ENCODE peak calls at places on chromosomes 6 and 20, in four cellular contexts. One of them, this sample, is unnamed.

GRCh38 chr6:3138341-3138740 is 19.0 kb downstream of the TUBB2A start:
- DNase-seq in cardiac muscle cell: no peak
- DNase-seq in body of pancreas: no peak
- DNase-seq in breast epithelium: no peak
- DNase-seq in this sample: no peak

GRCh38 chr20:37894454-37894853 is 8.5 kb upstream of the VSTM2L start:
- DNase-seq in cardiac muscle cell: no peak
- DNase-seq in body of pancreas: no peak
- DNase-seq in breast epithelium: no peak
- DNase-seq in this sample: no peak

GRCh38 chr6:152271681-152272464 is 365.3 kb downstream of the SYNE1 start:
- DNase-seq in cardiac muscle cell: no peak
- DNase-seq in body of pancreas: no peak
- DNase-seq in breast epithelium: peak; percentile 24
- DNase-seq in this sample: no peak

GRCh38 chr6:111592726-111593515 is 12.8 kb downstream of the TRAF3IP2 start:
- DNase-seq in cardiac muscle cell: no peak
- DNase-seq in body of pancreas: no peak
- DNase-seq in breast epithelium: no peak
- DNase-seq in this sample: no peak

GRCh38 chr6:142694054-142694453 is 250.9 kb downstream of the HIVEP2 start:
- DNase-seq in cardiac muscle cell: no peak
- DNase-seq in body of pancreas: no peak
- DNase-seq in breast epithelium: no peak
- DNase-seq in this sample: no peak

GRCh38 chr6:83853968-83854501 is 875 bp downstream of the RIPPLY2 start:
- DNase-seq in cardiac muscle cell: no peak
- DNase-seq in body of pancreas: no peak
- DNase-seq in breast epithelium: no peak
- DNase-seq in this sample: no peak

GRCh38 chr6:82954937-82955577 is 110.6 kb downstream of the UBE3D start:
- DNase-seq in cardiac muscle cell: no peak
- DNase-seq in body of pancreas: no peak
- DNase-seq in breast epithelium: no peak
- DNase-seq in this sample: no peak

GRCh38 chr20:40727960-40728359 is 38.9 kb upstream of the MAFB start:
- DNase-seq in cardiac muscle cell: no peak
- DNase-seq in body of pancreas: no peak
- DNase-seq in breast epithelium: no peak
- DNase-seq in this sample: no peak

GRCh38 chr20:1274485-1275313 is 8.6 kb downstream of the SNPH start:
- DNase-seq in cardiac muscle cell: no peak
- DNase-seq in body of pancreas: no peak
- DNase-seq in breast epithelium: no peak
- DNase-seq in this sample: no peak

GRCh38 chr20:61002090-61002489 is 250.0 kb upstream of the CDH4 start:
- DNase-seq in cardiac muscle cell: no peak
- DNase-seq in body of pancreas: no peak
- DNase-seq in breast epithelium: no peak
- DNase-seq in this sample: no peak

GRCh38 chr20:53975761-53976160 is 94.6 kb downstream of the BCAS1 start:
- DNase-seq in cardiac muscle cell: no peak
- DNase-seq in body of pancreas: no peak
- DNase-seq in breast epithelium: no peak
- DNase-seq in this sample: no peak

GRCh38 chr6:52523363-52524207 is 53.3 kb downstream of the TRAM2 start:
- DNase-seq in cardiac muscle cell: no peak
- DNase-seq in body of pancreas: no peak
- DNase-seq in breast epithelium: no peak
- DNase-seq in this sample: no peak

GRCh38 chr6:126091507-126091906 is 105.2 kb downstream of the TRMT11 start:
- DNase-seq in cardiac muscle cell: no peak
- DNase-seq in body of pancreas: no peak
- DNase-seq in breast epithelium: no peak
- DNase-seq in this sample: no peak

GRCh38 chr20:18628330-18628941 is 40.6 kb downstream of the DTD1 start:
- DNase-seq in cardiac muscle cell: peak; percentile 49
- DNase-seq in body of pancreas: peak; percentile 48
- DNase-seq in breast epithelium: no peak
- DNase-seq in this sample: no peak

GRCh38 chr6:109769213-109769612 is 78.1 kb downstream of the FIG4 start:
- DNase-seq in cardiac muscle cell: no peak
- DNase-seq in body of pancreas: no peak
- DNase-seq in breast epithelium: no peak
- DNase-seq in this sample: no peak

GRCh38 chr6:1634081-1634480 is 24.4 kb downstream of the FOXC1 start:
- DNase-seq in cardiac muscle cell: no peak
- DNase-seq in body of pancreas: no peak
- DNase-seq in breast epithelium: no peak
- DNase-seq in this sample: no peak

GRCh38 chr6:111263837-111264236 is 176.5 kb downstream of the SLC16A10 start:
- DNase-seq in cardiac muscle cell: no peak
- DNase-seq in body of pancreas: no peak
- DNase-seq in breast epithelium: no peak
- DNase-seq in this sample: no peak

GRCh38 chr6:503610-504362 is 112.2 kb downstream of the IRF4 start:
- DNase-seq in cardiac muscle cell: no peak
- DNase-seq in body of pancreas: no peak
- DNase-seq in breast epithelium: no peak
- DNase-seq in this sample: no peak

GRCh38 chr20:58790440-58790839 is 60.3 kb downstream of the GNAS-AS1 start:
- DNase-seq in cardiac muscle cell: no peak
- DNase-seq in body of pancreas: no peak
- DNase-seq in breast epithelium: no peak
- DNase-seq in this sample: no peak

GRCh38 chr6:155538708-155539107 is 83.1 kb upstream of the NOX3 start:
- DNase-seq in cardiac muscle cell: no peak
- DNase-seq in body of pancreas: no peak
- DNase-seq in breast epithelium: no peak
- DNase-seq in this sample: no peak

GRCh38 chr6:167672738-167673137 is 154.0 kb upstream of the AFDN start:
- DNase-seq in cardiac muscle cell: no peak
- DNase-seq in body of pancreas: no peak
- DNase-seq in breast epithelium: no peak
- DNase-seq in this sample: no peak

GRCh38 chr20:19935842-19936241 is 81.3 kb upstream of the NAA20 start:
- DNase-seq in cardiac muscle cell: no peak
- DNase-seq in body of pancreas: peak; percentile 74
- DNase-seq in breast epithelium: peak; percentile 83
- DNase-seq in this sample: no peak

GRCh38 chr6:112620832-112621569 is 273.9 kb downstream of the RFPL4B start:
- DNase-seq in cardiac muscle cell: no peak
- DNase-seq in body of pancreas: no peak
- DNase-seq in breast epithelium: no peak
- DNase-seq in this sample: no peak

GRCh38 chr6:75906871-75907270 is 157.8 kb downstream of the MYO6 start:
- DNase-seq in cardiac muscle cell: no peak
- DNase-seq in body of pancreas: no peak
- DNase-seq in breast epithelium: no peak
- DNase-seq in this sample: no peak

GRCh38 chr6:37783025-37783825 is 36.3 kb upstream of the ZFAND3 start:
- DNase-seq in cardiac muscle cell: no peak
- DNase-seq in body of pancreas: peak; percentile 13
- DNase-seq in breast epithelium: no peak
- DNase-seq in this sample: peak; percentile 25
- H3K27ac ChIP-seq in cardiac muscle cell: no peak overlapping the region
- H3K27ac ChIP-seq in body of pancreas: no peak overlapping the region
- H3K27ac ChIP-seq in breast epithelium: peak overlapping the region; percentile 50
- H3K27ac ChIP-seq in this sample: peak overlapping the region; percentile 37

GRCh38 chr6:131317516-131317915 is 182.2 kb downstream of the AKAP7 start:
- DNase-seq in cardiac muscle cell: no peak
- DNase-seq in body of pancreas: no peak
- DNase-seq in breast epithelium: no peak
- DNase-seq in this sample: no peak

GRCh38 chr6:131314838-131315237 is 179.6 kb downstream of the AKAP7 start:
- DNase-seq in cardiac muscle cell: no peak
- DNase-seq in body of pancreas: no peak
- DNase-seq in breast epithelium: no peak
- DNase-seq in this sample: no peak

GRCh38 chr6:131322121-131322520 is 186.9 kb downstream of the AKAP7 start:
- DNase-seq in cardiac muscle cell: no peak
- DNase-seq in body of pancreas: no peak
- DNase-seq in breast epithelium: no peak
- DNase-seq in this sample: no peak

GRCh38 chr6:131316654-131317053 is 181.4 kb downstream of the AKAP7 start:
- DNase-seq in cardiac muscle cell: no peak
- DNase-seq in body of pancreas: no peak
- DNase-seq in breast epithelium: no peak
- DNase-seq in this sample: no peak
- H3K27ac ChIP-seq in cardiac muscle cell: no peak overlapping the region
- H3K27ac ChIP-seq in body of pancreas: no peak overlapping the region
- H3K27ac ChIP-seq in breast epithelium: no peak overlapping the region
- H3K27ac ChIP-seq in this sample: no peak overlapping the region

DNA sequence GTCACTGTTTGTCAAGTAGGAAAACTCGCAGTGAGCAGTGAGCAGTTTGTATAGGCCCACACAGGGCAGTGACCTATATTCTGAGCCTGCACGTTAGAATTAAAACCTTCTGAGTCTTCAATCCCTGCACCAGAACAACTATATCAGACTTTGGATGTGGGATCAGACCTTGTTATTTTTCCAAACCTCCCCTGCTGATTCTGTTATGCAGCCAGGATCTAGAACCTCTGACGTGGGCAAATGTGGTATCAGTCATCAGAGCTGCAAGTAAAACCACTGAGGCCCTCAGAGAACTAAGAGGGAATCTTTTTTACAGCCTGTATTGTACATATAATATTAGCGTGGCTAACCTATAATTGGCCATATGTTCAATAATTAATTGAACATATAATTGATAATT is 32.0 kb upstream of the AKAP7 start:
- DNase-seq in cardiac muscle cell: no peak
- DNase-seq in body of pancreas: no peak
- DNase-seq in breast epithelium: no peak
- DNase-seq in this sample: no peak
- H3K27ac ChIP-seq in cardiac muscle cell: no peak overlapping the region
- H3K27ac ChIP-seq in body of pancreas: no peak overlapping the region
- H3K27ac ChIP-seq in breast epithelium: no peak overlapping the region
- H3K27ac ChIP-seq in this sample: no peak overlapping the region

GRCh38 chr6:117448011-117448410 is 22.3 kb upstream of the ROS1 start:
- DNase-seq in cardiac muscle cell: no peak
- DNase-seq in body of pancreas: no peak
- DNase-seq in breast epithelium: no peak
- DNase-seq in this sample: no peak
- H3K27ac ChIP-seq in cardiac muscle cell: no peak overlapping the region
- H3K27ac ChIP-seq in body of pancreas: no peak overlapping the region
- H3K27ac ChIP-seq in breast epithelium: no peak overlapping the region
- H3K27ac ChIP-seq in this sample: no peak overlapping the region

GRCh38 chr6:4913705-4914411 is 90.0 kb downstream of the RPP40 start:
- DNase-seq in cardiac muscle cell: no peak
- DNase-seq in body of pancreas: no peak
- DNase-seq in breast epithelium: no peak
- DNase-seq in this sample: no peak
- H3K27ac ChIP-seq in cardiac muscle cell: peak overlapping the region; percentile 0
- H3K27ac ChIP-seq in body of pancreas: no peak overlapping the region
- H3K27ac ChIP-seq in breast epithelium: no peak overlapping the region
- H3K27ac ChIP-seq in this sample: no peak overlapping the region

GRCh38 chr6:139355777-139356445 is 18.5 kb downstream of the CITED2 start:
- DNase-seq in cardiac muscle cell: no peak
- DNase-seq in body of pancreas: no peak
- DNase-seq in breast epithelium: no peak
- DNase-seq in this sample: no peak

GRCh38 chr6:139355172-139355571 is 19.3 kb downstream of the CITED2 start:
- DNase-seq in cardiac muscle cell: no peak
- DNase-seq in body of pancreas: no peak
- DNase-seq in breast epithelium: no peak
- DNase-seq in this sample: no peak

GRCh38 chr6:139356924-139357323 is 17.5 kb downstream of the CITED2 start:
- DNase-seq in cardiac muscle cell: no peak
- DNase-seq in body of pancreas: no peak
- DNase-seq in breast epithelium: no peak
- DNase-seq in this sample: no peak

GRCh38 chr6:139349464-139350020 is 24.9 kb downstream of the CITED2 start:
- DNase-seq in cardiac muscle cell: no peak
- DNase-seq in body of pancreas: peak; percentile 33
- DNase-seq in breast epithelium: peak; percentile 47
- DNase-seq in this sample: no peak

GRCh38 chr6:139354177-139354576 is 20.3 kb downstream of the CITED2 start:
- DNase-seq in cardiac muscle cell: no peak
- DNase-seq in body of pancreas: no peak
- DNase-seq in breast epithelium: no peak
- DNase-seq in this sample: no peak
- H3K27ac ChIP-seq in cardiac muscle cell: no peak overlapping the region
- H3K27ac ChIP-seq in body of pancreas: no peak overlapping the region
- H3K27ac ChIP-seq in breast epithelium: no peak overlapping the region
- H3K27ac ChIP-seq in this sample: no peak overlapping the region

DNA sequence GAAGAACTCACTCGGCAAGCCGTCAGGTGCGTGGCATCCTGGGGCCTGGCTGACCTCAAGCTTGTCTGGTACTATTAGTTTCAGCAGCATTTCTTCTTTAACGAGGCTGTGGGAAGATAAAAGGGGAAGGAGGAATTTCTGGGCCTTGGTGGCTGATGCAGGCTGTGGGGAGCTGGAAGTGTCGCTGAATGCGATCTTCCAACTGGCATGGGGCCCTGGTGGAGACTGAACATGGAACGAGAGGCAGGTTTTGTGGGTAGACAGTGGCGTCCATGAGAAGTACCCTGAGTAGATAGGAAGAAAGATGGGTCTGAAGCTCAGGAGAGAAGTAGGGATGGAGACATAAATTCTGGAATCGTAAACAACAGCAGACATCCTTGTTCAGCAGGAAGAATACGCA is 23.9 kb downstream of the ERMARD start:
- DNase-seq in cardiac muscle cell: no peak
- DNase-seq in body of pancreas: no peak
- DNase-seq in breast epithelium: no peak
- DNase-seq in this sample: no peak
- H3K27ac ChIP-seq in cardiac muscle cell: no peak overlapping the region
- H3K27ac ChIP-seq in body of pancreas: no peak overlapping the region
- H3K27ac ChIP-seq in breast epithelium: no peak overlapping the region
- H3K27ac ChIP-seq in this sample: no peak overlapping the region

This sample was measured in substantia nigra.